ENCODE peak calls at places on chromosomes 1 and 21, in nine cellular contexts. Q, C, S, P, L, D, J, O and M are unnamed samples. For H3K9me3, the result is how much of the 10 kb centered on the place peaks cover.

GRCh38 chr21:32565856-32566465 is 19.4 kb downstream of the TCP10L start:
- DNase-seq in Q (no peak), C (no peak), S (no peak), P (no peak), L (no peak), D (no peak), J (no peak), O (no peak), M (no peak)

GRCh38 chr1:33072707-33073106 is 8.2 kb upstream of the AZIN2 start:
- DNase-seq in Q (no peak), C (no peak), S (no peak), P (no peak), L (no peak), D (no peak), J (no peak), O (no peak), M (no peak)

GRCh38 chr1:160877221-160877620 is 7.8 kb downstream of the ITLN1 start:
- DNase-seq in Q (no peak), C (peak), S (no peak), P (no peak), L (no peak), D (no peak), J (no peak), O (no peak), M (no peak)

GRCh38 chr1:224300346-224300745 is 29.6 kb downstream of the NVL start:
- DNase-seq in Q (no peak), C (no peak), S (no peak), P (no peak), L (no peak), D (peak), J (no peak), O (no peak), M (peak)

GRCh38 chr1:230633469-230633868 is 8.8 kb upstream of the COG2 start:
- DNase-seq in Q (no peak), C (no peak), S (no peak), P (no peak), L (no peak), D (no peak), J (no peak), O (no peak), M (no peak)

GRCh38 chr1:100075773-100076172 is 57.0 kb downstream of the SASS6 start:
- DNase-seq in Q (no peak), C (no peak), S (no peak), P (no peak), L (no peak), D (no peak), J (no peak), O (no peak), M (no peak)

GRCh38 chr1:31335007-31335406 is 37.9 kb downstream of the FABP3 start:
- DNase-seq in Q (no peak), C (peak), S (no peak), P (peak), L (no peak), D (peak), J (no peak), O (no peak), M (no peak)

GRCh38 chr1:19936061-19936750 is 12.8 kb upstream of the PLA2G2E start:
- DNase-seq in Q (no peak), C (no peak), S (no peak), P (no peak), L (no peak), D (no peak), J (no peak), O (no peak), M (no peak)

GRCh38 chr1:19197849-19198248 is 12.2 kb downstream of the UBR4 start:
- DNase-seq in Q (no peak), C (no peak), S (no peak), P (no peak), L (no peak), D (no peak), J (no peak), O (no peak), M (no peak)

GRCh38 chr1:71695084-71695483 is 587.3 kb downstream of the NEGR1 start:
- DNase-seq in Q (no peak), C (no peak), S (no peak), P (no peak), L (no peak), D (no peak), J (no peak), O (no peak), M (no peak)

GRCh38 chr1:174747613-174748012 is 252.1 kb upstream of the CACYBP start:
- DNase-seq in Q (no peak), C (no peak), S (no peak), P (no peak), L (no peak), D (no peak), J (no peak), O (no peak), M (no peak)

GRCh38 chr1:107953551-107953950 is 11.4 kb downstream of the VAV3 start:
- DNase-seq in Q (no peak), C (no peak), S (no peak), P (no peak), L (no peak), D (no peak), J (no peak), O (no peak), M (no peak)

GRCh38 chr1:67716800-67717199 is 31.8 kb downstream of the GADD45A start:
- DNase-seq in Q (no peak), C (peak), S (no peak), P (no peak), L (no peak), D (no peak), J (peak), O (no peak), M (peak)

GRCh38 chr1:47436304-47436978 is 1.4 kb upstream of the FOXD2 start:
- DNase-seq in Q (peak), C (peak), S (peak), P (peak), L (peak), D (peak), J (peak), O (peak), M (peak)

GRCh38 chr21:26624983-26625519 is 52.0 kb upstream of the CYYR1 start:
- DNase-seq in Q (no peak), C (no peak), S (no peak), P (no peak), L (no peak), D (no peak), J (no peak), O (no peak), M (no peak)
- H3K9me3 ChIP-seq in Q (under half), C (under half), S (under half), P (under half), L (under half), D (under half), J (under half), O (under half), M (under half)

DNA sequence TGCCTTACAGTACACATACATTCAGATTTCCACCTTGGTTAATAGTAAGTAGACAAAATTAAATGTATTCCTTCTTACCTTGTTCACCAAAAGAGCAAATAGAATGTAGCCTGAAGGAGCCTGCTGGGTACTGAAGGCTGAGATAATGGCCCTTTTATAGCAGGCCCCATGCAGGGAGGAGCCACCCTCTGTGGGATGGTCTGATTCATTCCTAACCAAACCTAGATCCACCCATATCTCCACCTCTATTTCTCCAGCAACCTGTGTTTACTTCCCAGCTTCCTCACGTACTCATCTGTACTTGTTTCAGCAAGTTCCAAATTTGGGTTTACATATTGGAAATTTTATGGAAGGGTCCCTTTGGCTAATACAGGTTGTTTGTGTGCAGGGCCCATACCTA is at the start of gene FLG:
- DNase-seq in Q (no peak), C (no peak), S (no peak), P (no peak), L (no peak), D (no peak), J (no peak), O (no peak), M (no peak)
- H3K9me3 ChIP-seq in Q (half or more), C (under half), S (under half), P (under half), L (under half), D (under half), J (under half), O (under half), M (under half)

GRCh38 chr21:8991968-8992621 is 1529.3 kb upstream of the TPTE start:
- DNase-seq in Q (no peak), C (no peak), S (no peak), P (no peak), L (no peak), D (no peak), J (no peak), O (no peak), M (peak)

GRCh38 chr21:8989883-8990325 is 1531.5 kb upstream of the TPTE start:
- DNase-seq in Q (no peak), C (no peak), S (no peak), P (no peak), L (no peak), D (no peak), J (no peak), O (no peak), M (peak)

GRCh38 chr21:8992731-8993174 is 1528.6 kb upstream of the TPTE start:
- DNase-seq in Q (peak), C (no peak), S (no peak), P (no peak), L (peak), D (no peak), J (no peak), O (no peak), M (peak)

GRCh38 chr21:8990326-8991087 is 1530.9 kb upstream of the TPTE start:
- DNase-seq in Q (no peak), C (no peak), S (no peak), P (no peak), L (no peak), D (no peak), J (no peak), O (no peak), M (peak)

DNA sequence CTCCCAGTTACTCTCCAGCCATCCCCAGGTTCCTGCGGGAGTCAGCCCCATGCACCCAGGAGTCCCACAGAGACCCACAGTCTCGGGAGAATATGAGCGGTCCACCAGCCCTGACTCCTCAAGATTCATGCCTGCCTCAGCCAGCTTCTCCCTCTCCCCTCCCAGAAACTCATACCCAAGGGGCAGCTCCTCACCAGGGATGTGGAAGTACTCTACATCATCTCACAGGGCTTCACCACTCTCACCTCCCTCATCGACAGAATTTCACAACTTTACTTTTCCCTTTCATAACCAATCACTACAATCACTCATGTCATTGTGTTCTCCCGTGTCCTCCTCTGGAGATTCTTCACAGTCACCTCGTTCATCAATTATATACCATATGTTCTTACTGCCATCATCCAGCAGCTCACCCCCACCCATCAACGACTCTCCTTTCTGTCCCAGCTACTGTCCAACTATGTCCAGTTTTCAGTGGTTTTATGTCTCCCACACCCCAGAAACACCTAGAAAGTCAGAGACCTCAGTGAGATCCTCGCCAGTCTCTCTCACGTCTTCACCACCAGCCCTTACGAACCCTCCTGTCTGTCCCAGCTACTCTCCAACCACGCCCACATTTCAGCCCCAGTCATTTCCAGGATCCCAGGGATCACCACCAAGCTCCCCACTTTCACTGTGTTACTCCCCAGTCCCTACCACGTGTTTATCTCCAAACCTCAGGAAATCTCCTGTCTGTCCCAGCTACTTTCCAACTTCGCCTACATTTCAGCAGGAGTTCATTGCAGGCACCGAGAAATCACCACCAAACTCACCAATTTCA is 1530.1 kb upstream of the TPTE start:
- DNase-seq in Q (peak), C (no peak), S (no peak), P (no peak), L (no peak), D (no peak), J (no peak), O (no peak), M (peak)
- H3K9me3 ChIP-seq in Q (half or more), C (half or more), S (under half), P (under half), L (under half), D (under half), J (under half), O (under half), M (under half)

GRCh38 chr21:20789696-20790095 is 208.5 kb upstream of the NCAM2 start:
- DNase-seq in Q (no peak), C (no peak), S (no peak), P (no peak), L (no peak), D (no peak), J (no peak), O (no peak), M (no peak)

GRCh38 chr21:20790113-20790512 is 208.1 kb upstream of the NCAM2 start:
- DNase-seq in Q (no peak), C (no peak), S (no peak), P (no peak), L (no peak), D (no peak), J (no peak), O (no peak), M (no peak)
- H3K9me3 ChIP-seq in Q (under half), C (under half), S (under half), P (under half), L (under half), D (under half), J (under half), O (under half), M (under half)

DNA sequence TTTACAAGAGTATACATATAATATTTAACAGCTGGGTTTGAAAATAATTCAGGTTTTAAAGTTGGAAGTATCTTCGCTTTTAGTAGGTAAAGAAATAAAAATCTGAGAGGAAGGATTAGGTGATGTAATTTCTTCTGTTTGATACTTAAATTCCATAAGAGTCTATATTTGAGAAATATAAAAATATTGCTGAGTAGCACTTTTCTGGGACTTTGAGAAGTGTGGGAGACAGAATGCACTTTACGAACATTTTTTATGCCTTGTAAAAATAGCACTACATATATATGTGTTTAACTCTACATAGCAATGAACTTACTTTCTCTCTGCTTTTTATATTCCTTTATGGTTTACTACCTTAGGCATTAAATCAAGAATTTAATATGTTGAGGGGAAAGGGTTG is 266.6 kb upstream of the ADAMTS5 start:
- DNase-seq in Q (no peak), C (no peak), S (no peak), P (no peak), L (no peak), D (no peak), J (no peak), O (no peak), M (no peak)
- H3K9me3 ChIP-seq in Q (under half), C (under half), S (under half), P (under half), L (under half), D (under half), J (under half), O (under half), M (under half)

GRCh38 chr1:155964193-155964592 is 14.2 kb downstream of the ARHGEF2 start:
- DNase-seq in Q (no peak), C (no peak), S (no peak), P (no peak), L (no peak), D (no peak), J (no peak), O (no peak), M (no peak)
- H3K9me3 ChIP-seq in Q (under half), C (under half), S (under half), P (under half), L (under half), D (under half), J (under half), O (under half), M (under half)